ENCODE peak calls at places on chromosomes 2 and 18, in four cellular contexts. One of them, this sample, is unnamed.

GRCh38 chr2:62297642-62298010 is 101.7 kb downstream of the B3GNT2 start:
- DNase-seq in PC-3: no peak
- DNase-seq in fibroblast of lung: no peak
- DNase-seq in iris pigment epithelial cell: no peak
- DNase-seq in this sample: peak

GRCh38 chr2:54468643-54469042 is 12.5 kb downstream of the SPTBN1 start:
- DNase-seq in fibroblast of lung: no peak
- DNase-seq in PC-3: no peak
- DNase-seq in iris pigment epithelial cell: peak
- DNase-seq in this sample: peak

GRCh38 chr2:180063494-180063893 is 56.4 kb upstream of the CWC22 start:
- DNase-seq in fibroblast of lung: no peak
- DNase-seq in PC-3: no peak
- DNase-seq in iris pigment epithelial cell: no peak
- DNase-seq in this sample: no peak

GRCh38 chr2:101961287-101962242 is 30.2 kb upstream of the IL1R2 start:
- DNase-seq in PC-3: no peak
- DNase-seq in iris pigment epithelial cell: peak
- DNase-seq in fibroblast of lung: peak
- DNase-seq in this sample: peak

GRCh38 chr2:84970956-84971798 is at the start of gene KCMF1:
- DNase-seq in fibroblast of lung: peak
- DNase-seq in iris pigment epithelial cell: peak
- DNase-seq in PC-3: peak
- DNase-seq in this sample: peak

GRCh38 chr2:201854221-201854801 is 48.0 kb downstream of the CDK15 start:
- DNase-seq in PC-3: peak
- DNase-seq in fibroblast of lung: peak
- DNase-seq in iris pigment epithelial cell: peak
- DNase-seq in this sample: peak

GRCh38 chr2:85246348-85246747 is 81.4 kb downstream of the TGOLN2 start:
- DNase-seq in fibroblast of lung: no peak
- DNase-seq in iris pigment epithelial cell: no peak
- DNase-seq in PC-3: no peak
- DNase-seq in this sample: no peak

GRCh38 chr2:56713161-56713676 is 529.4 kb downstream of the CCDC85A start:
- DNase-seq in fibroblast of lung: peak
- DNase-seq in iris pigment epithelial cell: peak
- DNase-seq in PC-3: peak
- DNase-seq in this sample: peak

GRCh38 chr18:10499230-10499629 is 26.6 kb upstream of the NAPG start:
- DNase-seq in PC-3: no peak
- DNase-seq in fibroblast of lung: no peak
- DNase-seq in iris pigment epithelial cell: no peak
- DNase-seq in this sample: peak

This sample was measured in LHCN-M2.